ENCODE peak calls at places on chromosomes 2 and 18, in six cellular contexts. C is germinal center; P is activated CD4-positive, alpha-beta T cell treated with anti-CD3 and anti-CD28 coated beads, Interleukin-2, amount 10 ng/mL, durations not matched to agents 7 days and 5 days; O is mucosa of descending colon; K is retina; S is skeletal muscle cell. R is an unnamed sample.

GRCh38 chr2:122469147-122469546 is 713.7 kb downstream of the TSN start:
- DNase-seq in K (no peak), S (no peak), O (no peak), P (no peak), C (no peak), R (no peak)

GRCh38 chr2:233964581-233964980 is 47.4 kb downstream of the TRPM8 start:
- DNase-seq in C (no peak), P (no peak), O (no peak), K (no peak), S (no peak), R (no peak)

GRCh38 chr2:168247341-168248305 is at the start of gene STK39:
- DNase-seq in C (peak), K (peak), O (peak), S (peak), P (peak), R (peak)

GRCh38 chr2:177183860-177184259 is 28.7 kb upstream of the HNRNPA3 start:
- DNase-seq in O (no peak), P (no peak), C (no peak), K (no peak), S (no peak), R (no peak)

GRCh38 chr2:179614121-179614520 is 247.3 kb downstream of the ZNF385B start:
- DNase-seq in O (no peak), K (no peak), C (no peak), S (no peak), P (no peak), R (peak)

GRCh38 chr18:78208052-78208451 is 771.6 kb upstream of the SALL3 start:
- DNase-seq in S (no peak), O (no peak), C (no peak), P (no peak), K (no peak), R (no peak)

GRCh38 chr2:65722028-65722427 is 289.6 kb upstream of the SPRED2 start:
- DNase-seq in O (peak), S (no peak), P (no peak), K (peak), C (no peak), R (peak)

GRCh38 chr2:26758790-26759321 is 5.2 kb upstream of the SLC35F6 start:
- DNase-seq in K (no peak), P (no peak), C (no peak), O (no peak), S (no peak), R (peak)

GRCh38 chr2:236291911-236292310 is 27.7 kb upstream of the ASB18 start:
- DNase-seq in O (no peak), P (no peak), S (no peak), C (no peak), K (no peak), R (no peak)

GRCh38 chr2:202023198-202023903 is 10.3 kb upstream of the FZD7 start:
- DNase-seq in P (no peak), S (no peak), K (no peak), C (no peak), O (no peak), R (no peak)

GRCh38 chr2:30549096-30549495 is 102.0 kb downstream of the LCLAT1 start:
- DNase-seq in C (no peak), K (no peak), P (no peak), S (no peak), O (no peak), R (no peak)

GRCh38 chr2:12486205-12487118 is 230.3 kb upstream of the TRIB2 start:
- DNase-seq in K (no peak), C (no peak), S (no peak), O (no peak), P (no peak), R (peak)

GRCh38 chr18:54608008-54608642 is 17.1 kb downstream of the DYNAP start:
- DNase-seq in P (no peak), K (no peak), C (no peak), O (no peak), S (peak), R (peak)

GRCh38 chr18:24397131-24397693 is 412 bp downstream of the OSBPL1A start:
- DNase-seq in P (peak), S (peak), C (peak), K (peak), O (no peak), R (peak)

GRCh38 chr18:35407871-35408481 is 30.8 kb upstream of the ZNF396 start:
- DNase-seq in S (peak), K (peak), C (peak), P (peak), O (no peak), R (peak)

GRCh38 chr2:133326651-133327397 is 241.4 kb downstream of the NCKAP5 start:
- DNase-seq in P (no peak), O (no peak), K (no peak), S (peak), C (no peak), R (peak)

GRCh38 chr18:46891742-46892214 is 25.5 kb downstream of the PIAS2 start:
- DNase-seq in K (no peak), S (no peak), O (no peak), P (no peak), C (peak), R (no peak)

GRCh38 chr2:190746971-190747761 is 98.3 kb downstream of the NAB1 start:
- DNase-seq in K (no peak), C (no peak), S (peak), O (no peak), P (no peak), R (peak)

GRCh38 chr2:239223029-239223329 is 177.8 kb downstream of the HDAC4 start:
- DNase-seq in C (no peak), O (no peak), S (peak), P (no peak), K (no peak), R (peak)

GRCh38 chr2:79860233-79861058 is 347.6 kb downstream of the CTNNA2 start:
- DNase-seq in S (no peak), K (peak), O (no peak), C (no peak), P (no peak), R (peak)

GRCh38 chr2:128314348-128315121 is 4.1 kb downstream of the HS6ST1 start:
- DNase-seq in O (peak), K (peak), S (no peak), P (peak), C (no peak), R (no peak)

GRCh38 chr2:121554998-121555397 is 24.3 kb downstream of the RNU4ATAC start:
- DNase-seq in P (no peak), O (no peak), C (no peak), S (no peak), K (no peak), R (no peak)

GRCh38 chr2:47299555-47299954 is 103.4 kb upstream of the MSH2 start:
- DNase-seq in P (no peak), C (no peak), S (peak), O (no peak), K (no peak), R (peak)

GRCh38 chr2:229713371-229714079 is 830 bp downstream of the DNER start:
- DNase-seq in O (peak), S (no peak), P (no peak), K (peak), C (peak), R (no peak)

GRCh38 chr18:75209129-75209951 is at the start of gene PTGR3:
- DNase-seq in K (peak), O (peak), S (no peak), C (peak), P (peak), R (peak)

GRCh38 chr2:179022685-179023084 is 27.3 kb downstream of the CCDC141 start:
- DNase-seq in O (no peak), S (no peak), C (no peak), K (no peak), P (no peak), R (no peak)

GRCh38 chr2:938181-939005 is 12.3 kb upstream of the SNTG2 start:
- DNase-seq in P (no peak), S (no peak), C (no peak), K (no peak), O (no peak), R (no peak)

GRCh38 chr2:191637182-191638078 is 40.5 kb upstream of the NABP1 start:
- DNase-seq in O (no peak), C (no peak), K (no peak), S (no peak), P (peak), R (peak)

GRCh38 chr18:46398005-46398404 is 259.0 kb downstream of the LOXHD1 start:
- DNase-seq in O (no peak), C (no peak), K (no peak), P (no peak), S (no peak), R (no peak)

GRCh38 chr2:157938556-157938955 is 62.4 kb upstream of the ACVR1 start:
- DNase-seq in C (no peak), P (no peak), S (no peak), K (no peak), O (peak), R (no peak)

GRCh38 chr2:124822516-124822915 is 797.4 kb downstream of the CNTNAP5 start:
- DNase-seq in K (no peak), P (no peak), O (no peak), C (no peak), S (no peak), R (peak)